ENCODE peak calls at places on chromosome 21, in nine cellular contexts. X, E, K, F, J, W, G, O and N are unnamed samples.
A peak's percentile ranks its signal among the peaks of the same experiment; 100 is the strongest.

GRCh38 chr21:33231526-33231925 is 1.8 kb downstream of the IFNAR2 start:
- DNase-seq in X (no peak), E (no peak), K (no peak), F (no peak), J (no peak), W (no peak), G (no peak), O (no peak), N (no peak)

GRCh38 chr21:44866780-44867179 is 6.7 kb downstream of the PTTG1IP start:
- DNase-seq in X (no peak), E (peak; percentile 84), K (no peak), F (peak; percentile 40), J (peak; percentile 27), W (no peak), G (no peak), O (peak; percentile 33), N (no peak)

GRCh38 chr21:26570203-26570602 is 2.9 kb downstream of the CYYR1 start:
- DNase-seq in X (peak; percentile 29), E (no peak), K (no peak), F (no peak), J (no peak), W (no peak), G (no peak), O (no peak), N (no peak)

GRCh38 chr21:46116189-46116845 is 18.4 kb downstream of the COL6A2 start:
- DNase-seq in X (peak; percentile 14), E (no peak), K (peak; percentile 7), F (no peak), J (peak; percentile 57), W (no peak), G (peak; percentile 76), O (no peak), N (no peak)

GRCh38 chr21:35468991-35469390 is 419.9 kb upstream of the RUNX1 start:
- DNase-seq in X (no peak), E (no peak), K (no peak), F (no peak), J (no peak), W (no peak), G (no peak), O (no peak), N (no peak)

GRCh38 chr21:32256873-32257620 is 21.8 kb downstream of the MIS18A start:
- DNase-seq in X (peak; percentile 84), E (peak; percentile 93), K (no peak), F (peak; percentile 88), J (peak; percentile 74), W (peak; percentile 89), G (peak; percentile 84), O (peak; percentile 69), N (no peak)

GRCh38 chr21:16775056-16775455 is 737.8 kb upstream of the CXADR start:
- DNase-seq in X (no peak), E (no peak), K (no peak), F (no peak), J (no peak), W (no peak), G (no peak), O (no peak), N (no peak)

GRCh38 chr21:41368361-41369104 is 6.7 kb downstream of the MX2 start:
- DNase-seq in X (no peak), E (no peak), K (no peak), F (no peak), J (no peak), W (no peak), G (peak; percentile 61), O (no peak), N (no peak)

GRCh38 chr21:37682908-37683307 is 233.3 kb downstream of the KCNJ6 start:
- DNase-seq in X (no peak), E (no peak), K (no peak), F (no peak), J (no peak), W (no peak), G (no peak), O (no peak), N (no peak)
- TF ChIP-seq CTCF in X (no peak), E (no peak), K (no peak), F (no peak), J (no peak), W (no peak), G (no peak), O (no peak), N (no peak)

GRCh38 chr21:43211085-43212071 is 42.6 kb downstream of the CRYAA start:
- DNase-seq in X (no peak), E (no peak), K (peak; percentile 54), F (peak; percentile 71), J (peak; percentile 88), W (peak; percentile 75), G (peak; percentile 77), O (no peak), N (no peak)
- TF ChIP-seq CTCF in X (peak; percentile 20), E (peak; percentile 21), K (peak; percentile 70), F (peak; percentile 26), J (peak; percentile 48), W (peak; percentile 17), G (no peak), O (peak; percentile 56), N (no peak)

GRCh38 chr21:39313457-39314154 is at the start of gene BRWD1:
- DNase-seq in X (peak; percentile 78), E (peak; percentile 89), K (peak; percentile 93), F (peak; percentile 93), J (peak; percentile 92), W (peak; percentile 85), G (peak; percentile 87), O (peak; percentile 46), N (peak; percentile 85)
- TF ChIP-seq CTCF in X (peak; percentile 44), E (peak; percentile 3), K (peak; percentile 61), F (peak; percentile 40), J (peak; percentile 46), W (peak; percentile 16), G (no peak), O (no peak), N (peak; percentile 30)

DNA sequence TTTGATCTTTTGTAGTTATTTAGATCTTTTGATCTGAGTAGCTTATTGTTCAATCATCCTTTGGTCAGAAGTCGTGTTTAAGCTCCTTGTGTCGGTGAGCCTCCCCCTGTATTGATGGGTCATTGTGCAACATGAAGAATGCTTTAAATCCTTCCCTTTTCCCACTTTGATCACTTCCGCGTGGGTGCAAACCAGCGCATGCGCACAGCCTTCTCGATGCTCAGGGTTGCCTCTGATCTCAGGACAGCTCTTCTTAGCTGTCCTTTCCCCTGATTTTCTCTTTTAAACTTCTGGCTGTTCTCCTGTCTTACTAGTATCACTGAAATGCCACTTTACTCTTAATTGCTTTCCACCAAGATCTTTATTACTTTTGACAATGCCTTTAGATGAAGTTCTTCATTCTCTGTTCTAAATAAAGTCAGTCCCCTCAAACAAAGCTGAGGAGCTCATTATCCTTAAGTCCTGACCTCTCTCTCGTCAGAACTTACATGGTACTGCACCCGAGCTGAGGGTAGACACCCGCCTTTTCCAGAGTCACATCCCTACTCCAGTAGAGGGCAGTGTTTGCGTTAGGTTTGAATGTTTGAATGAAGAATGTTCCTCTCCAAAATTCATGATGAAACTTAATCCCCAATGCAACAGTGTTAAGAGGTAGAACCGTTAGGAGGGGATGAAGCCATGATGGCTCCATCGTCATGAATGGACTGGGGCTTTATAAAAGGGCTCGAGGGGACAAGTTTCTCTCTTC is 547.9 kb upstream of the TMPRSS15 start:
- DNase-seq in X (no peak), E (peak; percentile 12), K (peak; percentile 23), F (peak; percentile 60), J (no peak), W (peak; percentile 30), G (no peak), O (peak; percentile 27), N (no peak)
- TF ChIP-seq CTCF in X (no peak), E (peak; percentile 52), K (peak; percentile 60), F (peak; percentile 54), J (peak; percentile 34), W (peak; percentile 34), G (no peak), O (peak; percentile 59), N (no peak)

GRCh38 chr21:24225432-24225831 is 1381.8 kb downstream of the MRPL39 start:
- DNase-seq in X (no peak), E (peak; percentile 50), K (no peak), F (no peak), J (no peak), W (no peak), G (no peak), O (no peak), N (no peak)
- TF ChIP-seq CTCF in X (no peak), E (no peak), K (no peak), F (no peak), J (no peak), W (no peak), G (no peak), O (no peak), N (no peak)

GRCh38 chr21:28790335-28790734 is 202.3 kb downstream of the LTN1 start:
- DNase-seq in X (no peak), E (no peak), K (no peak), F (no peak), J (no peak), W (no peak), G (no peak), O (no peak), N (no peak)

GRCh38 chr21:28791595-28792282 is 200.9 kb downstream of the LTN1 start:
- DNase-seq in X (no peak), E (no peak), K (no peak), F (no peak), J (no peak), W (no peak), G (no peak), O (no peak), N (no peak)

GRCh38 chr21:28795251-28795650 is 197.4 kb downstream of the LTN1 start:
- DNase-seq in X (no peak), E (no peak), K (no peak), F (no peak), J (no peak), W (no peak), G (no peak), O (no peak), N (no peak)

GRCh38 chr21:28794341-28794970 is 198.2 kb downstream of the LTN1 start:
- DNase-seq in X (no peak), E (no peak), K (no peak), F (no peak), J (no peak), W (no peak), G (no peak), O (no peak), N (no peak)

GRCh38 chr21:28793043-28793442 is 199.6 kb downstream of the LTN1 start:
- DNase-seq in X (no peak), E (peak; percentile 33), K (no peak), F (peak; percentile 33), J (no peak), W (no peak), G (no peak), O (no peak), N (no peak)
- TF ChIP-seq CTCF in X (peak; percentile 17), E (peak; percentile 42), K (no peak), F (peak; percentile 54), J (peak; percentile 36), W (no peak), G (no peak), O (peak; percentile 61), N (no peak)